ENCODE peak calls at places on chromosomes 1 and 21, in nine cellular contexts. K, O, H, X, Z, P, T, D and Q are unnamed samples.

GRCh38 chr1:24564695-24565094 is 8.8 kb downstream of the NCMAP start:
- DNase-seq in K (no peak), Z (no peak), T (no peak), P (no peak), X (no peak), O (no peak), H (no peak), D (no peak), Q (no peak)

GRCh38 chr21:43712268-43712942 is 6.5 kb upstream of the PDXK start:
- DNase-seq in D (no peak), H (no peak), P (peak; percentile 87), X (peak; percentile 54), K (no peak), O (peak; percentile 32), Z (no peak), T (no peak), Q (no peak)

GRCh38 chr1:7580923-7581753 is 190.0 kb upstream of the VAMP3 start:
- DNase-seq in P (peak; percentile 54), D (no peak), X (peak; percentile 19), K (no peak), T (no peak), O (no peak), Z (no peak), H (no peak), Q (no peak)

GRCh38 chr1:15744122-15744679 is 1.9 kb downstream of the TMEM82 start:
- DNase-seq in O (no peak), X (no peak), Z (no peak), D (no peak), T (no peak), P (no peak), K (no peak), H (no peak), Q (no peak)

GRCh38 chr1:183841550-183841949 is 36.6 kb downstream of the RGL1 start:
- DNase-seq in K (no peak), O (peak; percentile 68), P (no peak), T (no peak), X (no peak), Z (no peak), D (no peak), H (no peak), Q (no peak)

GRCh38 chr1:110089561-110090275 is 19.2 kb upstream of the ALX3 start:
- DNase-seq in T (no peak), P (no peak), X (no peak), Z (no peak), D (no peak), H (no peak), O (no peak), K (peak; percentile 42), Q (no peak)

GRCh38 chr1:2415337-2415736 is 3.0 kb upstream of the PEX10 start:
- DNase-seq in H (no peak), P (no peak), T (no peak), K (no peak), Z (no peak), X (no peak), D (no peak), O (no peak), Q (no peak)

GRCh38 chr1:212754715-212755114 is 36.9 kb downstream of the NSL1 start:
- DNase-seq in K (no peak), T (no peak), P (no peak), X (no peak), D (peak; percentile 28), O (peak; percentile 24), H (no peak), Z (no peak), Q (no peak)

GRCh38 chr1:232385221-232385620 is 244.7 kb downstream of the SIPA1L2 start:
- DNase-seq in K (no peak), H (no peak), T (no peak), P (no peak), X (no peak), Z (peak; percentile 59), O (peak; percentile 83), D (no peak), Q (no peak)

GRCh38 chr21:34065015-34065414 is 8.4 kb upstream of the MRPS6 start:
- DNase-seq in T (no peak), O (no peak), Z (no peak), H (no peak), K (no peak), D (no peak), P (no peak), X (no peak), Q (no peak)

GRCh38 chr1:8947127-8947691 is 1.5 kb downstream of the CA6 start:
- DNase-seq in D (no peak), O (no peak), Z (no peak), P (no peak), X (no peak), K (no peak), T (no peak), H (no peak), Q (no peak)

GRCh38 chr1:44808063-44808937 is at the start of gene BTBD19:
- DNase-seq in Z (peak; percentile 94), P (peak; percentile 85), X (peak; percentile 94), T (peak; percentile 92), K (peak; percentile 76), H (peak; percentile 88), D (no peak), O (peak; percentile 96), Q (no peak)

DNA sequence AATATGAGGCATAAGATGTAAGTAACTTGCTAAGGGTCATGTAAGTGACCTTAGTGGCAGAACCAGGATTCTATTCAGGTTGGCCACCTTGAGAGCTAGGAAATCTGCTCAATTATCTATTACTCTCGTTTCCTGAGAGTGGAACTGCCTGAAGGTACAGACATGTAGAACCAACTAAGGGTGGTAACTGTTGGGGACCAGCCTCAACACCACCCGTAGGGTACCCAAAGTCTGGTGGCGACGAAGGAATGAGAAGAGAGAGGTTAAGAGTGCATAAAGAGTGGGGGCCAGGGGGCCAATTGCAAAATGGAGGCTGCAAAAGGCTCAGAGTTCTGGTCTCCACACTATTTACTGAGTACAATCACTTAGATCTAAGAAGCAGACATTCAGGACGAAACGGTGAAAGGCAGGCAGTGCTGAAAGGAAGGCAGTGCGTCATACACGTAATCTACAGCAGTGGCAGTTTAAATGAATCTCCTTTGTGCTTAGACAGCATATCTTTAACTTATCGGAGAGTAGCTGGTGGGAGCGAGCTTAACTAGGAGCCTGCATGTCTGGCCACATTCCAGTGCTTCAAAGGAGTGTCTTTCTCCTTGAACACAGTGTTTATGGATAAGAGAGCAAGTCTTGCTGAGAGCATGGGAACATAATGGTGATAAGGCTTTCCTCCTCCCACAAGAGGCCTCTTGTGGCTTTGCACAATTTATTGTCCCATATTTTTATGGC is 25.0 kb downstream of the SRSF4 start:
- DNase-seq in X (no peak), H (no peak), D (no peak), T (no peak), K (peak; percentile 59), Z (no peak), P (no peak), O (peak; percentile 89), Q (no peak)
- H3K36me3 ChIP-seq in X (peaks cover 6% of the 10 kb centered on the region), H (peaks cover 81% of the 10 kb centered on the region), D (peaks cover 88% of the 10 kb centered on the region), T (peaks cover 67% of the 10 kb centered on the region), K (peaks cover 92% of the 10 kb centered on the region), Z (peaks cover 97% of the 10 kb centered on the region), P (peaks cover 95% of the 10 kb centered on the region), O (peaks cover 59% of the 10 kb centered on the region), Q (peaks cover 59% of the 10 kb centered on the region)

GRCh38 chr1:202998836-202999750 is 8.1 kb upstream of the TMEM183A start:
- DNase-seq in D (peak; percentile 79), Z (no peak), T (no peak), P (no peak), X (no peak), K (peak; percentile 40), O (peak; percentile 57), H (no peak), Q (peak; percentile 87)
- H3K4me3 ChIP-seq in D (no peak overlapping the region), Z (no peak overlapping the region), T (no peak overlapping the region), P (no peak overlapping the region), X (no peak overlapping the region), K (no peak overlapping the region), O (peak overlapping the region; percentile 40), H (no peak overlapping the region), Q (peak overlapping the region; percentile 19)

DNA sequence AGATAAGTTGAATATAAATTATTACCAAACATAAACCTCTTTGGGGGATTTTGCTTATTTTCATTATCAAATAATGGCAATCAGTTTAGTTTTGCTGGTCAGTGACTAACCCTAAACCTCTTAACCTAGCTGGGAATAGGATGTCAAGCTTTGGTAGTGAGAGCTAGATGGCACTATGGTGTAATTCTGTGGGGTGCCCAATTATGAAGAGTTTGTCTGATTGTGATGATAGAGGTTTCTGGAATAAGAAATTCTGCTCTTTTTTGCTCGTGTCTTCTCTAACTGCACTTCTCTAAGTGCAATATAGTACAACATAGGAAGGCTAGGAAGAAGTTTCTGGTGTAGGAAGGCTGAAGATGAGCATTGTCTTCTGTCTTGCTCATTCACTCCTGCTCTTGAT is 59.8 kb downstream of the XCL1 start:
- DNase-seq in X (no peak), K (no peak), Z (no peak), D (no peak), T (no peak), H (no peak), O (no peak), P (no peak), Q (peak; percentile 45)
- H3K27ac ChIP-seq in X (peak overlapping the region; percentile 25), K (no peak overlapping the region), Z (no peak overlapping the region), D (no peak overlapping the region), T (peak overlapping the region; percentile 9), H (peak overlapping the region; percentile 84), O (peak overlapping the region; percentile 11), P (peak overlapping the region; percentile 5), Q (no peak overlapping the region)

GRCh38 chr1:3872546-3872945 is 15.3 kb downstream of the DFFB start:
- DNase-seq in K (no peak), D (no peak), P (no peak), H (no peak), Z (no peak), O (no peak), X (peak; percentile 20), T (no peak), Q (no peak)

GRCh38 chr1:3874736-3875135 is 17.5 kb downstream of the DFFB start:
- DNase-seq in K (no peak), D (no peak), T (no peak), Z (no peak), X (peak; percentile 4), P (no peak), H (no peak), O (no peak), Q (no peak)

GRCh38 chr1:3869751-3870301 is 12.6 kb downstream of the DFFB start:
- DNase-seq in D (peak; percentile 79), P (no peak), K (peak; percentile 89), X (peak; percentile 30), H (no peak), Z (no peak), T (no peak), O (peak; percentile 57), Q (peak; percentile 46)

GRCh38 chr1:3868464-3869006 is 11.3 kb downstream of the DFFB start:
- DNase-seq in K (no peak), P (no peak), D (no peak), O (no peak), H (no peak), T (no peak), X (peak; percentile 10), Z (no peak), Q (no peak)

DNA sequence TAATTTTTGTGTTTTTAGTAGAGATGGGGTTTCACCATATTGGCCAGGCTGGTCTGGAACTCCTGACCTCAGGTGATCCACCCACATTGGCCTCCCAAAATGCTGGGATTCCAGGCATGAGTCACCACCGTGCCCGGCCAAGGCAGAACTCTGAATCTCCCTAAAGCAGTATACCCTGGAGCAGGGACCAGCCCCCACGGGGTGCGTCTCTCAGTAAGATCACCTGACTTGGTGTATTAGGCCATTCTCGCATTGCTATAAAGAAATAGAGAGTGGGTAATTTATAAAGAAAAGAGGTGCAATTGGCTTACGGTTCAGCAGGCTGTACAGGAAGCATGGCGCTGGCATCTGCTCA is 14.2 kb downstream of the DFFB start:
- DNase-seq in O (no peak), T (no peak), P (no peak), Z (no peak), X (no peak), D (no peak), K (no peak), H (no peak), Q (no peak)
- H3K36me3 ChIP-seq in O (peaks cover 56% of the 10 kb centered on the region), T (peaks cover 57% of the 10 kb centered on the region), P (peaks cover 74% of the 10 kb centered on the region), Z (peaks cover 4% of the 10 kb centered on the region), X (no peaks in the 10 kb centered on the region), D (peaks cover 9% of the 10 kb centered on the region), K (peaks cover 63% of the 10 kb centered on the region), H (peaks cover 84% of the 10 kb centered on the region), Q (peaks cover 8% of the 10 kb centered on the region)